ENCODE peak calls at places on chromosomes 11 and 22, in ten cellular contexts. K, V, T, H, F, U, X, S, O and B are unnamed samples.

GRCh38 chr11:44916797-44917196 is 33.9 kb downstream of the TP53I11 start:
- DNase-seq in K (no peak), V (no peak), T (no peak), H (no peak), F (no peak), U (no peak), X (no peak), S (no peak), O (no peak), B (no peak)

GRCh38 chr22:35782504-35782903 is 64.8 kb downstream of the APOL5 start:
- DNase-seq in K (no peak), V (no peak), T (no peak), H (no peak), F (no peak), U (no peak), X (no peak), S (no peak), O (no peak), B (no peak)

GRCh38 chr11:111797145-111797581 is 31.0 kb upstream of the PPP2R1B start:
- DNase-seq in K (no peak), V (peak), T (no peak), H (no peak), F (no peak), U (no peak), X (no peak), S (no peak), O (no peak), B (no peak)

GRCh38 chr22:39920134-39920743 is 19.4 kb downstream of the GRAP2 start:
- DNase-seq in K (no peak), V (peak), T (no peak), H (no peak), F (no peak), U (no peak), X (no peak), S (no peak), O (no peak), B (no peak)

GRCh38 chr11:78110830-78111229 is 28.6 kb downstream of the ALG8 start:
- DNase-seq in K (no peak), V (no peak), T (no peak), H (no peak), F (no peak), U (no peak), X (no peak), S (no peak), O (no peak), B (no peak)

GRCh38 chr11:127345819-127346459 is 345.4 kb upstream of the KIRREL3 start:
- DNase-seq in K (no peak), V (peak), T (peak), H (peak), F (no peak), U (no peak), X (no peak), S (peak), O (no peak), B (no peak)

GRCh38 chr22:49192180-49192856 is 635.4 kb downstream of the BRD1 start:
- DNase-seq in K (no peak), V (no peak), T (no peak), H (no peak), F (peak), U (no peak), X (no peak), S (no peak), O (no peak), B (peak)

GRCh38 chr22:27987557-27987956 is 68.5 kb upstream of the PITPNB start:
- DNase-seq in K (peak), V (no peak), T (no peak), H (no peak), F (no peak), U (peak), X (no peak), S (peak), O (no peak), B (no peak)

GRCh38 chr11:132718711-132719641 is 813.3 kb downstream of the OPCML start:
- DNase-seq in K (no peak), V (no peak), T (no peak), H (no peak), F (no peak), U (no peak), X (no peak), S (peak), O (no peak), B (no peak)

GRCh38 chr11:69284081-69284511 is 9.9 kb upstream of the MYEOV start:
- DNase-seq in K (no peak), V (no peak), T (no peak), H (no peak), F (no peak), U (no peak), X (no peak), S (no peak), O (no peak), B (no peak)

GRCh38 chr11:7384691-7385090 is 100.6 kb upstream of the OLFML1 start:
- DNase-seq in K (no peak), V (no peak), T (no peak), H (no peak), F (no peak), U (no peak), X (no peak), S (no peak), O (no peak), B (no peak)

GRCh38 chr11:121042296-121042695 is 18.4 kb downstream of the TBCEL start:
- DNase-seq in K (no peak), V (no peak), T (no peak), H (no peak), F (no peak), U (no peak), X (no peak), S (no peak), O (no peak), B (no peak)

GRCh38 chr22:44154431-44154942 is 26.2 kb upstream of the PARVG start:
- DNase-seq in K (no peak), V (no peak), T (no peak), H (no peak), F (peak), U (no peak), X (no peak), S (no peak), O (no peak), B (no peak)

GRCh38 chr11:21567628-21568290 is 625.1 kb upstream of the ANO5 start:
- DNase-seq in K (no peak), V (no peak), T (no peak), H (no peak), F (no peak), U (no peak), X (no peak), S (no peak), O (no peak), B (no peak)

GRCh38 chr11:124870430-124870829 is 5.2 kb downstream of the ROBO3 start:
- DNase-seq in K (no peak), V (no peak), T (no peak), H (no peak), F (no peak), U (no peak), X (no peak), S (no peak), O (no peak), B (no peak)

GRCh38 chr11:131392528-131393255 is 22.3 kb downstream of the NTM start:
- DNase-seq in K (no peak), V (peak), T (no peak), H (no peak), F (no peak), U (no peak), X (no peak), S (no peak), O (no peak), B (no peak)
- TF ChIP-seq CTCF in K (no peak), V (no peak), T (no peak), H (no peak), F (no peak), U (no peak), X (no peak), S (no peak), O (no peak), B (no peak)

GRCh38 chr11:115222863-115223530 is 281.2 kb downstream of the CADM1 start:
- DNase-seq in K (no peak), V (no peak), T (no peak), H (no peak), F (no peak), U (no peak), X (no peak), S (no peak), O (no peak), B (no peak)

GRCh38 chr11:115220423-115220822 is 283.8 kb downstream of the CADM1 start:
- DNase-seq in K (no peak), V (no peak), T (no peak), H (no peak), F (no peak), U (no peak), X (no peak), S (no peak), O (no peak), B (no peak)

GRCh38 chr11:115222218-115222862 is 281.9 kb downstream of the CADM1 start:
- DNase-seq in K (no peak), V (peak), T (peak), H (no peak), F (no peak), U (no peak), X (no peak), S (no peak), O (no peak), B (no peak)

GRCh38 chr11:115220881-115221280 is 283.3 kb downstream of the CADM1 start:
- DNase-seq in K (no peak), V (no peak), T (no peak), H (no peak), F (no peak), U (no peak), X (no peak), S (no peak), O (no peak), B (no peak)

DNA sequence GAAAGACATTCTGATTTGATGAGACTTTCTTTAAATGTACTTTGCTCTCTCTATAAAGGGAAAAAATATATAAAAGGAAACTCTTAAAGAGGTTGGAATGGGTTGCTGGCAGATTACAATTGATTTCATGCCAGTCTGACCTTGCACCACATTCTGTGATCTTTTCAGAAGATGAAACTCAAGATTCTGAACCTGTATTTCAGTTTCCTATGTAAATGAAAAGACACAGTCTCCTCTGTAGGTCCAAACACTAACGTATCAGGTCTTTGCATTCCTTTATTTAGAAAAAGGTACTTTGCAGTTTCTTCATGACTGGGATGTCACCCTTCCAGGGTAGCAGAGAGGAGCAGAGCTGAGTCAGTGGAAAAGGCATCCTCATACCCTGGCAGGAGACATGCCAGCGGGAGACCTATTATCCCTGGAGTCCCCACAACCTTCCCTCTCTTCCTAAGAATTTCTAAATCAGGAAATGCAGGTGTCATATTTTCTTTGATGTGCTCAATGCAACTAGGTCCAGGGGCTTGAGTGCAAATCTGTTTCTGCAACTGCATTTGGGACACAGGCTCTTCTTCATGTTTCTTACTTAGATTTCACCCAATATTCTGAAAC is 282.6 kb downstream of the CADM1 start:
- DNase-seq in K (no peak), V (no peak), T (no peak), H (no peak), F (no peak), U (no peak), X (no peak), S (no peak), O (no peak), B (no peak)
- H3K27ac ChIP-seq in K (no peak), V (no peak), T (peak), H (no peak), F (peak), U (no peak), X (no peak), S (no peak), O (no peak), B (peak)

GRCh38 chr11:46345131-46345597 is 2.1 kb upstream of the DGKZ start:
- DNase-seq in K (no peak), V (peak), T (no peak), H (no peak), F (no peak), U (no peak), X (no peak), S (no peak), O (peak), B (peak)
- TF ChIP-seq POLR2A in K (no peak), V (no peak), T (no peak), H (no peak), F (no peak), U (no peak), X (no peak), S (no peak), O (no peak), B (no peak)

GRCh38 chr11:77065878-77066228 is 918 bp upstream of the CAPN5 start:
- DNase-seq in K (no peak), V (no peak), T (no peak), H (peak), F (peak), U (peak), X (no peak), S (peak), O (no peak), B (no peak)

GRCh38 chr11:77067776-77068460 is 1.1 kb downstream of the CAPN5 start:
- DNase-seq in K (no peak), V (no peak), T (no peak), H (no peak), F (peak), U (peak), X (no peak), S (no peak), O (no peak), B (no peak)

GRCh38 chr11:77064648-77065217 is 2.0 kb upstream of the CAPN5 start:
- DNase-seq in K (no peak), V (no peak), T (no peak), H (no peak), F (no peak), U (peak), X (no peak), S (no peak), O (no peak), B (no peak)

GRCh38 chr11:77068461-77069335 is 1.9 kb downstream of the CAPN5 start:
- DNase-seq in K (no peak), V (no peak), T (no peak), H (no peak), F (no peak), U (peak), X (no peak), S (no peak), O (no peak), B (no peak)

GRCh38 chr11:77066229-77067023 is at the start of gene CAPN5:
- DNase-seq in K (peak), V (peak), T (peak), H (peak), F (peak), U (peak), X (peak), S (peak), O (peak), B (peak)
- TF ChIP-seq CTCF in K (peak), V (peak), T (peak), H (no peak), F (peak), U (peak), X (no peak), S (peak), O (peak), B (peak)

GRCh38 chr11:117840881-117841581 is 16.5 kb upstream of the FXYD2 start:
- DNase-seq in K (peak), V (no peak), T (no peak), H (no peak), F (no peak), U (peak), X (no peak), S (peak), O (peak), B (no peak)
- H3K27ac ChIP-seq in K (no peak), V (no peak), T (no peak), H (peak), F (peak), U (no peak), X (no peak), S (no peak), O (peak), B (peak)

DNA sequence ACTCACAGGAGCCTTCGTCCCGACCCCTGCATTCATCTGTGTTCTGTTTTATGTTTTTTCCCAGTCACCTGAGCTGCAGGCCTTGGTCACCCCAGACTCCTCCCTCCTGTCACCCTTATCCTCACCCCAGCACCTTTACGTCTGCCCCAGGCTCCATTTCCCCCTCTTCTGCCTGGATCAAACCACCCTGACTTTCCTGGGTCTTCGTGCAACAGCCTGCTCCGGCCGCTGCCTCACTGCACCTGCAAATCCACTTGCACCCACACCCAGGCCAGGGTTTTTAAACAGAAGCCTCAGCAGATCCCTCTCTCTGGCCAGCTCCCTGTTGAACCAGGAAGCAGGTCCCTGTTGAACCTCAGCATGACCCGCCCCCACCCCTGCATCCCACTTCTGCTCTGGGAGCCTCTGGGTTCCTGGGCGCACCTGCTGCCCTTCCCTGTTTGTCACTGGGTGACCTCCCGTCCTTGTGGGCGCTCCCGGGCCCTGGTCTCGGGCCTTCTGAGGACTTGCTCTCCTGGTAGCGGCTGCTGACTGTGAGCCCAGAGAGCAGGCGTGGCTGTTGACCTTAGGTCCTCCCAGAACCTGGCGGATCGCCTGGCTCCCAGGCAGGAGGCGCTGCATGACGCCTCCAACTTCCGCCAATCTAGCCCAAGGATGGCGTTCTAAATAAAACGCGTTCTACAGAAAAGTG is 12.8 kb downstream of the MAPK8IP2 start:
- DNase-seq in K (peak), V (peak), T (no peak), H (no peak), F (peak), U (peak), X (peak), S (peak), O (peak), B (peak)
- TF ChIP-seq POLR2A in K (no peak), V (peak), T (no peak), H (no peak), F (peak), U (no peak), X (no peak), S (no peak), O (no peak), B (no peak)

DNA sequence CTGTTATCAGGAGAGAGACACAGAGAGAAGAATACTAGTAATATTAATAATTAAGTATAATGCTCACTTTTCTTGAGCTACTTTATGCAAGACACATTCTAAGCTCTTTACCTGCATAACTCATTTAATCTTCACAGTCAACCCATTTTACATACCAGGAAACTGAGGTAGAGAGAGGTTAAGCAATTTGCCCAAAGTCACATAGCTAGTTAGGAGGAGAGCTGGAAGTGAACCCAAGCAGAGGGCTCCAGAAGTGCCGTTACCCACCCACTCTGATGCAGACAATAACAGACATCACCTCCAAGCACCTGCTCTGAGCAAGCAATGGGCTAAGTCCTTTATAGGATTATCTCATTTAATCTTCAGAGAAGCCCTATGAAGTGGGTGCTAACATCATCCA is 24.8 kb downstream of the MICAL2 start:
- DNase-seq in K (no peak), V (no peak), T (no peak), H (no peak), F (no peak), U (no peak), X (no peak), S (no peak), O (no peak), B (no peak)
- TF ChIP-seq CTCF in K (no peak), V (no peak), T (no peak), H (no peak), F (no peak), U (no peak), X (no peak), S (no peak), O (no peak), B (no peak)

GRCh38 chr11:96112192-96113099 is 188.5 kb upstream of the MTMR2 start:
- DNase-seq in K (no peak), V (no peak), T (no peak), H (no peak), F (no peak), U (no peak), X (no peak), S (no peak), O (no peak), B (no peak)
- H3K27ac ChIP-seq in K (no peak), V (peak), T (no peak), H (peak), F (no peak), U (peak), X (no peak), S (no peak), O (peak), B (peak)